ENCODE peak calls at places on chromosomes 4 and X, in ten cellular contexts. One of them, this sample, is unnamed.

GRCh38 chr4:31366041-31366440 is 645.9 kb downstream of the PCDH7 start:
- DNase-seq in cardiac fibroblast: peak; percentile 32
- DNase-seq in T-cell: no peak
- DNase-seq in dermis blood vessel endothelial cell: no peak
- DNase-seq in activated T-cell treated with anti-CD3 and anti-CD28 coated beads for 24 hours: no peak
- DNase-seq in RKO: peak; percentile 28
- DNase-seq in OCI-LY7: no peak
- DNase-seq in adipocyte: peak; percentile 48
- DNase-seq in effector memory CD4-positive, alpha-beta T cell: no peak
- DNase-seq in fibroblast of lung: peak; percentile 9
- DNase-seq in this sample: no peak

GRCh38 chr4:103060453-103061148 is 16.0 kb downstream of the SLC9B2 start:
- DNase-seq in cardiac fibroblast: no peak
- DNase-seq in T-cell: no peak
- DNase-seq in dermis blood vessel endothelial cell: no peak
- DNase-seq in activated T-cell treated with anti-CD3 and anti-CD28 coated beads for 24 hours: no peak
- DNase-seq in RKO: no peak
- DNase-seq in OCI-LY7: no peak
- DNase-seq in adipocyte: no peak
- DNase-seq in effector memory CD4-positive, alpha-beta T cell: no peak
- DNase-seq in fibroblast of lung: no peak
- DNase-seq in this sample: no peak

GRCh38 chr4:108700358-108700757 is 50.0 kb downstream of the OSTC start:
- DNase-seq in cardiac fibroblast: peak; percentile 52
- DNase-seq in T-cell: no peak
- DNase-seq in dermis blood vessel endothelial cell: no peak
- DNase-seq in activated T-cell treated with anti-CD3 and anti-CD28 coated beads for 24 hours: no peak
- DNase-seq in RKO: no peak
- DNase-seq in OCI-LY7: no peak
- DNase-seq in adipocyte: peak; percentile 75
- DNase-seq in effector memory CD4-positive, alpha-beta T cell: no peak
- DNase-seq in fibroblast of lung: peak; percentile 19
- DNase-seq in this sample: no peak

GRCh38 chrX:153590961-153591956 is 7.7 kb downstream of the CCNQ start:
- DNase-seq in cardiac fibroblast: no peak
- DNase-seq in T-cell: no peak
- DNase-seq in dermis blood vessel endothelial cell: no peak
- DNase-seq in activated T-cell treated with anti-CD3 and anti-CD28 coated beads for 24 hours: no peak
- DNase-seq in RKO: no peak
- DNase-seq in OCI-LY7: peak; percentile 62
- DNase-seq in adipocyte: no peak
- DNase-seq in effector memory CD4-positive, alpha-beta T cell: no peak
- DNase-seq in fibroblast of lung: no peak
- DNase-seq in this sample: no peak

GRCh38 chr4:36358173-36358572 is 76.8 kb downstream of the DTHD1 start:
- DNase-seq in cardiac fibroblast: no peak
- DNase-seq in T-cell: no peak
- DNase-seq in dermis blood vessel endothelial cell: no peak
- DNase-seq in activated T-cell treated with anti-CD3 and anti-CD28 coated beads for 24 hours: no peak
- DNase-seq in RKO: no peak
- DNase-seq in OCI-LY7: no peak
- DNase-seq in adipocyte: no peak
- DNase-seq in effector memory CD4-positive, alpha-beta T cell: no peak
- DNase-seq in fibroblast of lung: no peak
- DNase-seq in this sample: no peak

GRCh38 chr4:121049072-121049599 is 23.2 kb downstream of the NDNF start:
- DNase-seq in cardiac fibroblast: no peak
- DNase-seq in T-cell: no peak
- DNase-seq in dermis blood vessel endothelial cell: no peak
- DNase-seq in activated T-cell treated with anti-CD3 and anti-CD28 coated beads for 24 hours: no peak
- DNase-seq in RKO: peak; percentile 2
- DNase-seq in OCI-LY7: no peak
- DNase-seq in adipocyte: no peak
- DNase-seq in effector memory CD4-positive, alpha-beta T cell: no peak
- DNase-seq in fibroblast of lung: no peak
- DNase-seq in this sample: no peak

GRCh38 chr4:147814334-147814733 is 82.4 kb downstream of the ARHGAP10 start:
- DNase-seq in cardiac fibroblast: no peak
- DNase-seq in T-cell: no peak
- DNase-seq in dermis blood vessel endothelial cell: no peak
- DNase-seq in activated T-cell treated with anti-CD3 and anti-CD28 coated beads for 24 hours: no peak
- DNase-seq in RKO: no peak
- DNase-seq in OCI-LY7: no peak
- DNase-seq in adipocyte: no peak
- DNase-seq in effector memory CD4-positive, alpha-beta T cell: no peak
- DNase-seq in fibroblast of lung: no peak
- DNase-seq in this sample: no peak

GRCh38 chr4:179467890-179468289 is 2025.7 kb upstream of the AGA start:
- DNase-seq in cardiac fibroblast: no peak
- DNase-seq in T-cell: no peak
- DNase-seq in dermis blood vessel endothelial cell: no peak
- DNase-seq in activated T-cell treated with anti-CD3 and anti-CD28 coated beads for 24 hours: no peak
- DNase-seq in RKO: no peak
- DNase-seq in OCI-LY7: no peak
- DNase-seq in adipocyte: no peak
- DNase-seq in effector memory CD4-positive, alpha-beta T cell: no peak
- DNase-seq in fibroblast of lung: peak; percentile 1
- DNase-seq in this sample: no peak

GRCh38 chrX:386239-386767 is 404 bp downstream of the PPP2R3B start:
- DNase-seq in cardiac fibroblast: no peak
- DNase-seq in T-cell: peak; percentile 6
- DNase-seq in dermis blood vessel endothelial cell: peak; percentile 20
- DNase-seq in activated T-cell treated with anti-CD3 and anti-CD28 coated beads for 24 hours: peak; percentile 36
- DNase-seq in RKO: no peak
- DNase-seq in OCI-LY7: peak; percentile 57
- DNase-seq in adipocyte: peak; percentile 3
- DNase-seq in effector memory CD4-positive, alpha-beta T cell: no peak
- DNase-seq in fibroblast of lung: no peak
- DNase-seq in this sample: no peak

GRCh38 chrX:4547218-4547836 is 833.9 kb upstream of the PRKX start:
- DNase-seq in cardiac fibroblast: peak; percentile 54
- DNase-seq in T-cell: peak; percentile 1
- DNase-seq in dermis blood vessel endothelial cell: peak; percentile 56
- DNase-seq in activated T-cell treated with anti-CD3 and anti-CD28 coated beads for 24 hours: peak; percentile 1
- DNase-seq in RKO: peak; percentile 57
- DNase-seq in OCI-LY7: peak; percentile 46
- DNase-seq in adipocyte: peak; percentile 57
- DNase-seq in effector memory CD4-positive, alpha-beta T cell: no peak
- DNase-seq in fibroblast of lung: peak; percentile 19
- DNase-seq in this sample: peak; percentile 10

GRCh38 chr4:19486400-19486799 is 765.3 kb upstream of the SLIT2 start:
- DNase-seq in cardiac fibroblast: no peak
- DNase-seq in T-cell: no peak
- DNase-seq in dermis blood vessel endothelial cell: peak; percentile 25
- DNase-seq in activated T-cell treated with anti-CD3 and anti-CD28 coated beads for 24 hours: no peak
- DNase-seq in RKO: peak; percentile 2
- DNase-seq in OCI-LY7: peak; percentile 18
- DNase-seq in adipocyte: no peak
- DNase-seq in effector memory CD4-positive, alpha-beta T cell: no peak
- DNase-seq in fibroblast of lung: peak; percentile 11
- DNase-seq in this sample: peak; percentile 44

GRCh38 chrX:10198254-10198653 is 41.5 kb downstream of the CLCN4 start:
- DNase-seq in cardiac fibroblast: no peak
- DNase-seq in T-cell: no peak
- DNase-seq in dermis blood vessel endothelial cell: no peak
- DNase-seq in activated T-cell treated with anti-CD3 and anti-CD28 coated beads for 24 hours: no peak
- DNase-seq in RKO: no peak
- DNase-seq in OCI-LY7: no peak
- DNase-seq in adipocyte: no peak
- DNase-seq in effector memory CD4-positive, alpha-beta T cell: no peak
- DNase-seq in fibroblast of lung: peak; percentile 79
- DNase-seq in this sample: no peak

GRCh38 chrX:136780738-136781137 is at the start of gene ARHGEF6:
- DNase-seq in cardiac fibroblast: peak; percentile 29
- DNase-seq in T-cell: peak; percentile 31
- DNase-seq in dermis blood vessel endothelial cell: no peak
- DNase-seq in activated T-cell treated with anti-CD3 and anti-CD28 coated beads for 24 hours: no peak
- DNase-seq in RKO: no peak
- DNase-seq in OCI-LY7: peak; percentile 74
- DNase-seq in adipocyte: no peak
- DNase-seq in effector memory CD4-positive, alpha-beta T cell: no peak
- DNase-seq in fibroblast of lung: peak; percentile 9
- DNase-seq in this sample: no peak

GRCh38 chrX:132802033-132802432 is 156.4 kb downstream of the HS6ST2 start:
- DNase-seq in cardiac fibroblast: no peak
- DNase-seq in T-cell: no peak
- DNase-seq in dermis blood vessel endothelial cell: no peak
- DNase-seq in activated T-cell treated with anti-CD3 and anti-CD28 coated beads for 24 hours: no peak
- DNase-seq in RKO: no peak
- DNase-seq in OCI-LY7: no peak
- DNase-seq in adipocyte: no peak
- DNase-seq in effector memory CD4-positive, alpha-beta T cell: no peak
- DNase-seq in fibroblast of lung: no peak
- DNase-seq in this sample: no peak

GRCh38 chr4:74501579-74501978 is 56.6 kb downstream of the AREG start:
- DNase-seq in cardiac fibroblast: peak; percentile 86
- DNase-seq in T-cell: no peak
- DNase-seq in dermis blood vessel endothelial cell: peak; percentile 9
- DNase-seq in activated T-cell treated with anti-CD3 and anti-CD28 coated beads for 24 hours: no peak
- DNase-seq in RKO: peak; percentile 32
- DNase-seq in OCI-LY7: no peak
- DNase-seq in adipocyte: peak; percentile 57
- DNase-seq in effector memory CD4-positive, alpha-beta T cell: no peak
- DNase-seq in fibroblast of lung: peak; percentile 86
- DNase-seq in this sample: peak; percentile 11

GRCh38 chr4:89140168-89140759 is 28.9 kb downstream of the TIGD2 start:
- DNase-seq in cardiac fibroblast: no peak
- DNase-seq in T-cell: no peak
- DNase-seq in dermis blood vessel endothelial cell: no peak
- DNase-seq in activated T-cell treated with anti-CD3 and anti-CD28 coated beads for 24 hours: no peak
- DNase-seq in RKO: peak; percentile 22
- DNase-seq in OCI-LY7: no peak
- DNase-seq in adipocyte: no peak
- DNase-seq in effector memory CD4-positive, alpha-beta T cell: no peak
- DNase-seq in fibroblast of lung: no peak
- DNase-seq in this sample: no peak

GRCh38 chrX:20620301-20620700 is 353.6 kb upstream of the RPS6KA3 start:
- DNase-seq in cardiac fibroblast: peak; percentile 69
- DNase-seq in T-cell: no peak
- DNase-seq in dermis blood vessel endothelial cell: no peak
- DNase-seq in activated T-cell treated with anti-CD3 and anti-CD28 coated beads for 24 hours: no peak
- DNase-seq in RKO: peak; percentile 81
- DNase-seq in OCI-LY7: no peak
- DNase-seq in adipocyte: no peak
- DNase-seq in effector memory CD4-positive, alpha-beta T cell: no peak
- DNase-seq in fibroblast of lung: peak; percentile 45
- DNase-seq in this sample: no peak

GRCh38 chr4:145195167-145195952 is 15.0 kb upstream of the OTUD4 start:
- DNase-seq in cardiac fibroblast: no peak
- DNase-seq in T-cell: no peak
- DNase-seq in dermis blood vessel endothelial cell: no peak
- DNase-seq in activated T-cell treated with anti-CD3 and anti-CD28 coated beads for 24 hours: no peak
- DNase-seq in RKO: no peak
- DNase-seq in OCI-LY7: peak; percentile 69
- DNase-seq in adipocyte: no peak
- DNase-seq in effector memory CD4-positive, alpha-beta T cell: no peak
- DNase-seq in fibroblast of lung: no peak
- DNase-seq in this sample: no peak

GRCh38 chr4:64271601-64272081 is 137.6 kb downstream of the TECRL start:
- DNase-seq in cardiac fibroblast: no peak
- DNase-seq in T-cell: no peak
- DNase-seq in dermis blood vessel endothelial cell: no peak
- DNase-seq in activated T-cell treated with anti-CD3 and anti-CD28 coated beads for 24 hours: no peak
- DNase-seq in RKO: no peak
- DNase-seq in OCI-LY7: no peak
- DNase-seq in adipocyte: no peak
- DNase-seq in effector memory CD4-positive, alpha-beta T cell: no peak
- DNase-seq in fibroblast of lung: no peak
- DNase-seq in this sample: no peak

GRCh38 chr4:8332891-8333331 is 63.4 kb downstream of the HTRA3 start:
- DNase-seq in cardiac fibroblast: no peak
- DNase-seq in T-cell: no peak
- DNase-seq in dermis blood vessel endothelial cell: no peak
- DNase-seq in activated T-cell treated with anti-CD3 and anti-CD28 coated beads for 24 hours: no peak
- DNase-seq in RKO: no peak
- DNase-seq in OCI-LY7: no peak
- DNase-seq in adipocyte: no peak
- DNase-seq in effector memory CD4-positive, alpha-beta T cell: no peak
- DNase-seq in fibroblast of lung: no peak
- DNase-seq in this sample: no peak

GRCh38 chrX:72025236-72025770 is 106.4 kb downstream of the RTL5 start:
- DNase-seq in cardiac fibroblast: no peak
- DNase-seq in T-cell: no peak
- DNase-seq in dermis blood vessel endothelial cell: no peak
- DNase-seq in activated T-cell treated with anti-CD3 and anti-CD28 coated beads for 24 hours: no peak
- DNase-seq in RKO: no peak
- DNase-seq in OCI-LY7: no peak
- DNase-seq in adipocyte: no peak
- DNase-seq in effector memory CD4-positive, alpha-beta T cell: no peak
- DNase-seq in fibroblast of lung: no peak
- DNase-seq in this sample: no peak

GRCh38 chr4:124111411-124111810 is 601.1 kb downstream of the ANKRD50 start:
- DNase-seq in cardiac fibroblast: no peak
- DNase-seq in T-cell: no peak
- DNase-seq in dermis blood vessel endothelial cell: peak; percentile 40
- DNase-seq in activated T-cell treated with anti-CD3 and anti-CD28 coated beads for 24 hours: no peak
- DNase-seq in RKO: no peak
- DNase-seq in OCI-LY7: no peak
- DNase-seq in adipocyte: no peak
- DNase-seq in effector memory CD4-positive, alpha-beta T cell: no peak
- DNase-seq in fibroblast of lung: no peak
- DNase-seq in this sample: peak; percentile 62

GRCh38 chrX:41528784-41529183 is 81.6 kb downstream of the NYX start:
- DNase-seq in cardiac fibroblast: no peak
- DNase-seq in T-cell: no peak
- DNase-seq in dermis blood vessel endothelial cell: no peak
- DNase-seq in activated T-cell treated with anti-CD3 and anti-CD28 coated beads for 24 hours: no peak
- DNase-seq in RKO: no peak
- DNase-seq in OCI-LY7: no peak
- DNase-seq in adipocyte: no peak
- DNase-seq in effector memory CD4-positive, alpha-beta T cell: no peak
- DNase-seq in fibroblast of lung: no peak
- DNase-seq in this sample: no peak

GRCh38 chr4:182578402-182578801 is 335.2 kb downstream of the TENM3 start:
- DNase-seq in cardiac fibroblast: peak; percentile 42
- DNase-seq in T-cell: no peak
- DNase-seq in dermis blood vessel endothelial cell: peak; percentile 85
- DNase-seq in activated T-cell treated with anti-CD3 and anti-CD28 coated beads for 24 hours: no peak
- DNase-seq in RKO: peak; percentile 88
- DNase-seq in OCI-LY7: no peak
- DNase-seq in adipocyte: peak; percentile 59
- DNase-seq in effector memory CD4-positive, alpha-beta T cell: no peak
- DNase-seq in fibroblast of lung: peak; percentile 42
- DNase-seq in this sample: peak; percentile 53

GRCh38 chr4:8334786-8335460 is 65.4 kb downstream of the HTRA3 start:
- DNase-seq in cardiac fibroblast: no peak
- DNase-seq in T-cell: no peak
- DNase-seq in dermis blood vessel endothelial cell: no peak
- DNase-seq in activated T-cell treated with anti-CD3 and anti-CD28 coated beads for 24 hours: no peak
- DNase-seq in RKO: no peak
- DNase-seq in OCI-LY7: no peak
- DNase-seq in adipocyte: no peak
- DNase-seq in effector memory CD4-positive, alpha-beta T cell: no peak
- DNase-seq in fibroblast of lung: no peak
- DNase-seq in this sample: no peak

GRCh38 chrX:70190225-70190624 is 12.9 kb downstream of the DGAT2L6 start:
- DNase-seq in cardiac fibroblast: no peak
- DNase-seq in T-cell: no peak
- DNase-seq in dermis blood vessel endothelial cell: no peak
- DNase-seq in activated T-cell treated with anti-CD3 and anti-CD28 coated beads for 24 hours: no peak
- DNase-seq in RKO: no peak
- DNase-seq in OCI-LY7: no peak
- DNase-seq in adipocyte: no peak
- DNase-seq in effector memory CD4-positive, alpha-beta T cell: no peak
- DNase-seq in fibroblast of lung: no peak
- DNase-seq in this sample: no peak

GRCh38 chrX:13387656-13388421 is 68.0 kb upstream of the ATXN3L start:
- DNase-seq in cardiac fibroblast: peak; percentile 59
- DNase-seq in T-cell: no peak
- DNase-seq in dermis blood vessel endothelial cell: no peak
- DNase-seq in activated T-cell treated with anti-CD3 and anti-CD28 coated beads for 24 hours: no peak
- DNase-seq in RKO: peak; percentile 22
- DNase-seq in OCI-LY7: no peak
- DNase-seq in adipocyte: peak; percentile 42
- DNase-seq in effector memory CD4-positive, alpha-beta T cell: no peak
- DNase-seq in fibroblast of lung: no peak
- DNase-seq in this sample: no peak

GRCh38 chr4:80199004-80199579 is 1.8 kb downstream of the PRDM8 start:
- DNase-seq in cardiac fibroblast: no peak
- DNase-seq in T-cell: no peak
- DNase-seq in dermis blood vessel endothelial cell: no peak
- DNase-seq in activated T-cell treated with anti-CD3 and anti-CD28 coated beads for 24 hours: no peak
- DNase-seq in RKO: no peak
- DNase-seq in OCI-LY7: no peak
- DNase-seq in adipocyte: no peak
- DNase-seq in effector memory CD4-positive, alpha-beta T cell: no peak
- DNase-seq in fibroblast of lung: no peak
- DNase-seq in this sample: no peak